ENCODE peak calls at places on chromosomes 3 and 15, in five cellular contexts. X is A549, U is HCT116, L is thyroid gland, M is GM12891. A is an unnamed sample.

GRCh38 chr3:57557088-57557537 is 1.0 kb downstream of the PDE12 start:
- DNase-seq in X (peak), U (no peak), L (peak), M (peak), A (no peak)

GRCh38 chr15:56871180-56871579 is 47.3 kb upstream of the TCF12 start:
- DNase-seq in X (peak), U (peak), L (no peak), M (no peak), A (no peak)

GRCh38 chr15:41773332-41773728 is 954 bp upstream of the MAPKBP1 start:
- DNase-seq in X (no peak), U (no peak), L (no peak), M (no peak), A (no peak)

GRCh38 chr3:168044049-168044448 is 51.7 kb downstream of the GOLIM4 start:
- DNase-seq in X (no peak), U (no peak), L (no peak), M (no peak), A (no peak)

GRCh38 chr3:8853081-8853480 is 83.7 kb upstream of the OXTR start:
- DNase-seq in X (no peak), U (no peak), L (no peak), M (no peak), A (no peak)

GRCh38 chr3:154971771-154972326 is 108.3 kb upstream of the MME start:
- DNase-seq in X (no peak), U (no peak), L (no peak), M (no peak), A (no peak)

GRCh38 chr3:64176461-64176996 is 48.7 kb downstream of the PRICKLE2 start:
- DNase-seq in X (no peak), U (no peak), L (no peak), M (no peak), A (no peak)

GRCh38 chr15:64651573-64652260 is 123.7 kb downstream of the RBPMS2 start:
- DNase-seq in X (no peak), U (no peak), L (peak), M (no peak), A (peak)

GRCh38 chr3:160434071-160434470 is 15.5 kb downstream of the TRIM59 start:
- DNase-seq in X (no peak), U (no peak), L (no peak), M (no peak), A (no peak)

GRCh38 chr15:98647026-98647773 is 1.1 kb upstream of the IGF1R start:
- DNase-seq in X (peak), U (peak), L (peak), M (peak), A (peak)

GRCh38 chr15:64892850-64893403 is 18.8 kb upstream of the ANKDD1A start:
- DNase-seq in X (no peak), U (no peak), L (no peak), M (no peak), A (no peak)

GRCh38 chr3:49346797-49347251 is 7.0 kb upstream of the USP4 start:
- DNase-seq in X (no peak), U (no peak), L (no peak), M (no peak), A (no peak)

GRCh38 chr3:162370136-162370535 is 873.5 kb downstream of the OTOL1 start:
- DNase-seq in X (no peak), U (no peak), L (no peak), M (no peak), A (no peak)

GRCh38 chr15:81015595-81016252 is 15.0 kb downstream of the TLNRD1 start:
- DNase-seq in X (no peak), U (no peak), L (peak), M (no peak), A (no peak)

GRCh38 chr3:96361241-96361640 is 453.2 kb upstream of the EPHA6 start:
- DNase-seq in X (no peak), U (no peak), L (no peak), M (no peak), A (no peak)

GRCh38 chr15:88630798-88631463 is 7.9 kb upstream of the ISG20 start:
- DNase-seq in X (no peak), U (no peak), L (peak), M (no peak), A (no peak)

GRCh38 chr3:53149699-53150098 is 11.3 kb upstream of the PRKCD start:
- DNase-seq in X (no peak), U (no peak), L (no peak), M (no peak), A (no peak)

GRCh38 chr3:8851703-8852102 is 82.3 kb upstream of the OXTR start:
- DNase-seq in X (no peak), U (no peak), L (no peak), M (no peak), A (no peak)

GRCh38 chr3:30657914-30658313 is 51.5 kb downstream of the TGFBR2 start:
- DNase-seq in X (no peak), U (no peak), L (no peak), M (no peak), A (no peak)

GRCh38 chr3:148727242-148727641 is 29.5 kb downstream of the AGTR1 start:
- DNase-seq in X (peak), U (peak), L (no peak), M (peak), A (no peak)

GRCh38 chr15:52407374-52407773 is 111.8 kb upstream of the MYO5C start:
- DNase-seq in X (no peak), U (no peak), L (no peak), M (no peak), A (no peak)

GRCh38 chr3:61530355-61530754 is 31.0 kb upstream of the PTPRG start:
- DNase-seq in X (no peak), U (peak), L (peak), M (no peak), A (no peak)

GRCh38 chr3:45153658-45154437 is 7.7 kb upstream of the CDCP1 start:
- DNase-seq in X (no peak), U (no peak), L (no peak), M (no peak), A (no peak)

GRCh38 chr3:64708456-64708855 is 20.7 kb upstream of the ADAMTS9 start:
- DNase-seq in X (no peak), U (no peak), L (peak), M (no peak), A (no peak)

GRCh38 chr3:5058463-5058862 is 63.6 kb upstream of the ARL8B start:
- DNase-seq in X (no peak), U (no peak), L (no peak), M (no peak), A (no peak)

GRCh38 chr3:24359645-24360462 is 134.8 kb downstream of the THRB start:
- DNase-seq in X (no peak), U (no peak), L (peak), M (no peak), A (no peak)

GRCh38 chr15:49145651-49146609 is 9.5 kb downstream of the COPS2 start:
- DNase-seq in X (peak), U (peak), L (peak), M (no peak), A (no peak)

GRCh38 chr3:123869165-123869564 is 15.0 kb downstream of the MYLK start:
- DNase-seq in X (no peak), U (no peak), L (no peak), M (no peak), A (no peak)

GRCh38 chr3:134651347-134652041 is 672 bp upstream of the KY start:
- DNase-seq in X (no peak), U (no peak), L (peak), M (no peak), A (no peak)

GRCh38 chr3:124699686-124700396 is 30.4 kb upstream of the UMPS start:
- DNase-seq in X (no peak), U (no peak), L (no peak), M (no peak), A (no peak)

GRCh38 chr15:49624046-49624445 is 3.2 kb downstream of the DTWD1 start:
- DNase-seq in X (no peak), U (no peak), L (no peak), M (no peak), A (no peak)

GRCh38 chr3:63654246-63654645 is 1.8 kb downstream of the SNTN start:
- DNase-seq in X (no peak), U (no peak), L (no peak), M (no peak), A (no peak)

GRCh38 chr3:60086811-60087210 is 1037.0 kb upstream of the CFAP20DC start:
- DNase-seq in X (no peak), U (peak), L (no peak), M (no peak), A (no peak)

GRCh38 chr3:168289480-168289879 is 193.8 kb upstream of the GOLIM4 start:
- DNase-seq in X (no peak), U (no peak), L (no peak), M (no peak), A (no peak)

GRCh38 chr3:100825574-100825973 is 116.3 kb downstream of the TFG start:
- DNase-seq in X (no peak), U (no peak), L (no peak), M (no peak), A (no peak)

GRCh38 chr3:189685854-189686253 is 54.7 kb downstream of the TP63 start:
- DNase-seq in X (no peak), U (peak), L (no peak), M (no peak), A (no peak)

GRCh38 chr3:149752788-149753136 is 473 bp upstream of the COMMD2 start:
- DNase-seq in X (no peak), U (no peak), L (no peak), M (no peak), A (no peak)

GRCh38 chr3:149751551-149751950 is 738 bp downstream of the COMMD2 start:
- DNase-seq in X (no peak), U (no peak), L (no peak), M (no peak), A (no peak)

GRCh38 chr3:149753717-149754116 is 1.4 kb upstream of the COMMD2 start:
- DNase-seq in X (no peak), U (no peak), L (no peak), M (no peak), A (no peak)

DNA sequence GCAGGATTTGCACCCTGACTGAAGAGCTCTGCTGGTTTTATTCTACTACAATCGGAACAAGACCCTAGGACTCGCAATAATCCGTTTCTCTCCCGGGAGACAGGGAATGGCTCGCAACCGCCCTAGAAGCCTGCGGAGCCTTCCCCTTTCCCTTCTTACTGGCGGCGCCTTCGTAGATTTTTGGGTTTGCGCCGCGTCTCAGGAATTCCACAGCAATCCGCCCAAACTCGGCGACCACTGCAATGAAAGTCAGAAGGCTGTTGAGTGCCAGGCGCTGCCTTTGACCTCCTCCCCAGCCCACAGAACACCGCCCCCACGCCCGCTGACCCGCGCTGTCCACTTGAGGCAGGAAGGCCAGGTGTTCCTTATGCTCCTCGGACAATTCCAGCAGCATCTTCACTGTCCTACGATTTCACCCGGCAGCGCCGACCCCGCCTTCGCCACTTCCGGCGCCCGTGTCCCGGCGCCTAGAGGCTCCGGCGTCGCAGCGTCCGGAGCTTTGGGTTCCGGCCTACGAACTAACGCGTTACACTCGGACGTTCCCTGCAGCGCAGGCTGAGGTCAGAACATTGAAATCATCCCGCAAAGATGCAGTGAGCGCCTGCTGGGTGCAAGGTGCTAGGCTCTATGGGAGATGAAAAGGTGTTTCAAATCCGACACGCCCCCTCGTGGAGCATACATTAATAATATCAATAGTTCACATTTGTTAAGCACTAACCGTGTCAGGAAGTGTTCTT is at the start of gene COMMD2:
- DNase-seq in X (peak), U (peak), L (peak), M (peak), A (peak)
- TF ChIP-seq POLR2A in X (peak), U (no peak), L (peak), M (peak), A (peak)

GRCh38 chr3:164080208-164080607 is 998.1 kb downstream of the SI start:
- DNase-seq in X (no peak), U (no peak), L (no peak), M (no peak), A (no peak)
- TF ChIP-seq POLR2A in X (no peak), U (no peak), L (no peak), M (no peak), A (no peak)

DNA sequence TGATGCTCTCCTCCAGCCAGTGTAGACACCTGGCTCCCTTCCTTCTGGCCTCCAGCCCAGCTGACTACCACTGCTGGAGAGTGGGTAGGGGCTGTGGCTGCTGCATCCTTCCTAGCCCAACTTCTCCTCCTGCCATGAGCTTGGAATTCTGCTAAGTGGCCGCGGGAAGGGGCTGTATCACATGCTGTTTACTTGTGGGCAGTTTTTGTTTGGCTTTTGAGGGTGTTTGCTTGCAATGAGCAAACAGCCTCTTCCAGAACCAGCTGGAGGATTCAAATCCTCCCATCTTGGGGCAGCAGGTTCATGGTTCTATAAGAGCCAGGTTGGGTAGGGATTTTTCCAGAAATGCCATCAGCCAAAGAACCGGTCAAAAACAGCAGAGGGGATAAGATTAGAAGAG is 9.0 kb downstream of the GASK1A start:
- DNase-seq in X (no peak), U (no peak), L (no peak), M (no peak), A (no peak)
- TF ChIP-seq POLR2A in X (no peak), U (no peak), L (no peak), M (no peak), A (no peak)

GRCh38 chr15:96355561-96356129 is 25.1 kb downstream of the NR2F2 start:
- DNase-seq in X (no peak), U (no peak), L (no peak), M (no peak), A (no peak)

GRCh38 chr15:96352594-96353377 is 22.3 kb downstream of the NR2F2 start:
- DNase-seq in X (no peak), U (no peak), L (no peak), M (no peak), A (no peak)

GRCh38 chr15:96353378-96353930 is 23.0 kb downstream of the NR2F2 start:
- DNase-seq in X (no peak), U (no peak), L (no peak), M (no peak), A (no peak)

GRCh38 chr15:96354731-96355560 is 24.4 kb downstream of the NR2F2 start:
- DNase-seq in X (peak), U (no peak), L (no peak), M (no peak), A (no peak)

GRCh38 chr15:96353931-96354730 is 23.6 kb downstream of the NR2F2 start:
- DNase-seq in X (no peak), U (no peak), L (no peak), M (no peak), A (no peak)
- TF ChIP-seq POLR2A in X (no peak), U (no peak), L (peak), M (no peak), A (no peak)

GRCh38 chr15:90810354-90810753 is 58.0 kb upstream of the FURIN start:
- DNase-seq in X (no peak), U (no peak), L (no peak), M (no peak), A (no peak)

GRCh38 chr15:90807074-90807646 is 61.2 kb upstream of the FURIN start:
- DNase-seq in X (no peak), U (no peak), L (peak), M (no peak), A (no peak)

GRCh38 chr15:90808517-90808939 is 59.9 kb upstream of the FURIN start:
- DNase-seq in X (no peak), U (no peak), L (no peak), M (no peak), A (no peak)

GRCh38 chr15:90807687-90808086 is 60.7 kb upstream of the FURIN start:
- DNase-seq in X (no peak), U (no peak), L (no peak), M (no peak), A (no peak)

DNA sequence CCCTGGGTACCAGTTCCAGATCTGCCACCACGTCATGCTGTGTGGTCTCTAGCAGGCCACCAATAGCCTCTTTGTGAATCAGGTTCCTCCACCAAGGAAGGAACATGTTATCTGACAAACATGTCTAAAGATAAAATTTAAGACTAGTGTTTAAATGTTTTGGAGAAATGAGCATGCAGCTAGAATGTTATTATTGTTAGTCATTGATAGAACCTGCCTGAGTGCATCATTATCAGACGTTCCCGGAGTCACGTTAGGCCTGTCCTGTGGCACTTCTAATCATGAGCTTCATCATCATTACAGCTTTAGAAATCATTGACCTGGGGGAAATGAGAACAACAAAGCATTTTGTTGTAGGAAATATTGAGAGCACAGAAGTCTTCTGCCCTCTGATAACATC is 58.9 kb upstream of the FURIN start:
- DNase-seq in X (no peak), U (no peak), L (no peak), M (no peak), A (no peak)
- TF ChIP-seq POLR2A in X (no peak), U (no peak), L (no peak), M (no peak), A (no peak)

DNA sequence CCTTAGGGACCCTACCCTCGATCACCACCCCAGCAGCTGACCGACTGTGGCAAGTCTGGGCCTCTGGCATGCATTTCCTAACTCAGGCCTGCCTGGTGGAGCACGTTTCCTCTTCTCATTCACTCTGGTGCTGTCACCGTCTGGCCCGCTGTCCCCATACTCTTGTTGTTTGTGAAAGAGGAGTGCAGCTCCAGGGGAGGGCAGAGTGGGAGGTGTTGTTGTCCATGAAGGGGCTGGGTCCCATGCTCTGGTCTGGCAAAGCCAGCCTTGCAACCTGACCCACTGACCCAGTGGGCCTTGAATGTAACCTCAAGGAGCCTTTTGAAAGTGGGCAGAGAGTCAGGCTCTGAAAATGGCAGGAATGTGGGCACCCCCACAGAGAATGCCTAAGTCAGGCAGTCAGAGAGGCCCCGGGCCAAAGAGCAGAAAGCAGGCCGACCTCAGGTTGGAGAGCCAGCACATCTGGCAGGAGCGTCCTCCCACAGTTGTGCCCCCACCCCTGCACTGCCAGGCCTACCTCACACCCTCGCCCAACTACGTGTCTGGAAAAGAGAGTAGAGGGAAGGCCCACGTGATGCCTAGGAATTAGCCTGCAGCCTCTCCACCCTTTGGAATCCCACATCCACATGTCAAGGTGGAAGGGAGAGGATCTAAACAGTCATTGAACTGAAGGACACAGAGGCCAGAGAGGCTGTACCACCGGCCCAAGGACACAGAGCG is 10.9 kb downstream of the SEMA7A start:
- DNase-seq in X (no peak), U (no peak), L (no peak), M (no peak), A (peak)
- TF ChIP-seq POLR2A in X (no peak), U (no peak), L (no peak), M (no peak), A (no peak)

GRCh38 chr15:76336254-76337046 is at the start of gene ISL2:
- DNase-seq in X (peak), U (peak), L (no peak), M (peak), A (peak)
- TF ChIP-seq POLR2A in X (peak), U (peak), L (no peak), M (no peak), A (peak)

DNA sequence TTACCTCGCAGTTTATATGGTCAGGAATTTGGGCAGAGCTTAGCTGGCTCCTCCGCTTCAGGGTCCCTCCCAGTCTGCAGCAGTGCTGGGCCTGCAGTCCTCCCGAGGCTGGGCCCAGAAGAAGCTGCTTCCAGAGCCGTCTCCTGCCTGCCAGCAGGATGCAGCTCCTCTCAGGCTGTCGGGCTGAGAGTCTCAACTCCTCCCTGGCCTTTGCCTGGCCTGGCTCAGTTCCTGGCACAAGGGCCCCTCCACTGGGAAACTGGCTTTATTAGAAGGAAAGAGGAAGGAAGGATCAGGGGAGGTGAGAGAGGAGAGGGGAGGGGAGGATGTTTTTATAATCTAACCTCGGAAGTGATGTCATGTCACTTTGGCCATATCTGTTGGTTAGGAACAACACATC is 72.8 kb downstream of the GABRG3 start:
- DNase-seq in X (no peak), U (no peak), L (no peak), M (no peak), A (no peak)
- TF ChIP-seq POLR2A in X (no peak), U (no peak), L (no peak), M (no peak), A (no peak)

GRCh38 chr15:73681856-73682596 is 2.2 kb upstream of the CD276 start:
- DNase-seq in X (no peak), U (no peak), L (no peak), M (no peak), A (no peak)

GRCh38 chr15:73683257-73683623 is 943 bp upstream of the CD276 start:
- DNase-seq in X (no peak), U (no peak), L (no peak), M (no peak), A (no peak)

GRCh38 chr15:73685561-73685960 is 1.4 kb downstream of the CD276 start:
- DNase-seq in X (no peak), U (no peak), L (no peak), M (no peak), A (no peak)

GRCh38 chr15:73682597-73683090 is 1.5 kb upstream of the CD276 start:
- DNase-seq in X (no peak), U (no peak), L (no peak), M (no peak), A (no peak)

GRCh38 chr15:73683624-73684536 is at the start of gene CD276:
- DNase-seq in X (peak), U (peak), L (peak), M (peak), A (no peak)
- TF ChIP-seq POLR2A in X (peak), U (no peak), L (peak), M (no peak), A (peak)

A was measured in H1.